ENCODE peak calls at places on chromosomes 12 and 14, in nine cellular contexts. J is HCT116, U is A549, M is WTC11, G is endothelial cell of umbilical vein, S is K562, Y is HepG2, I is SK-N-SH, B is H1. Z is an unnamed sample.

GRCh38 chr12:124469193-124469888 is 98.1 kb downstream of the NCOR2 start:
- DNase-seq in J (no peak), U (peak), M (peak), G (no peak), S (peak), Y (no peak), I (no peak), B (peak), Z (peak)

GRCh38 chr12:132451172-132451835 is 38.6 kb upstream of the FBRSL1 start:
- DNase-seq in J (no peak), U (no peak), M (no peak), G (no peak), S (no peak), Y (no peak), I (no peak), B (no peak), Z (no peak)

GRCh38 chr14:31127690-31128089 is 79.9 kb downstream of the HECTD1 start:
- DNase-seq in J (no peak), U (peak), M (no peak), G (no peak), S (no peak), Y (peak), I (no peak), B (no peak), Z (peak)

GRCh38 chr12:52081263-52081733 is 1.8 kb downstream of the SMIM41 start:
- DNase-seq in J (no peak), U (no peak), M (no peak), G (no peak), S (no peak), Y (no peak), I (peak), B (no peak), Z (peak)

GRCh38 chr14:105394714-105395537 is 3.4 kb upstream of the TEX22 start:
- DNase-seq in J (no peak), U (no peak), M (no peak), G (no peak), S (no peak), Y (no peak), I (no peak), B (no peak), Z (no peak)

GRCh38 chr14:44777567-44777966 is 184.2 kb downstream of the KLHL28 start:
- DNase-seq in J (no peak), U (no peak), M (no peak), G (no peak), S (no peak), Y (no peak), I (no peak), B (no peak), Z (no peak)

GRCh38 chr12:126218697-126219096 is 1153.5 kb downstream of the AACS start:
- DNase-seq in J (no peak), U (no peak), M (no peak), G (no peak), S (no peak), Y (no peak), I (no peak), B (no peak), Z (no peak)

GRCh38 chr14:72495668-72496067 is 398.2 kb downstream of the DPF3 start:
- DNase-seq in J (no peak), U (no peak), M (no peak), G (no peak), S (no peak), Y (no peak), I (no peak), B (no peak), Z (no peak)

GRCh38 chr12:70497508-70497907 is 131.4 kb downstream of the KCNMB4 start:
- DNase-seq in J (no peak), U (no peak), M (no peak), G (no peak), S (no peak), Y (no peak), I (no peak), B (no peak), Z (no peak)

GRCh38 chr12:117158911-117159310 is 31.4 kb downstream of the FBXO21 start:
- DNase-seq in J (no peak), U (peak), M (no peak), G (no peak), S (no peak), Y (no peak), I (no peak), B (no peak), Z (no peak)

GRCh38 chr14:53670701-53671100 is 285.9 kb downstream of the BMP4 start:
- DNase-seq in J (no peak), U (peak), M (no peak), G (no peak), S (no peak), Y (peak), I (no peak), B (no peak), Z (no peak)

GRCh38 chr14:55731881-55732498 is 152.0 kb downstream of the KTN1 start:
- DNase-seq in J (peak), U (no peak), M (peak), G (peak), S (no peak), Y (peak), I (no peak), B (peak), Z (peak)

GRCh38 chr14:52051251-52051650 is 17.6 kb downstream of the NID2 start:
- DNase-seq in J (no peak), U (no peak), M (no peak), G (no peak), S (no peak), Y (no peak), I (no peak), B (no peak), Z (no peak)

GRCh38 chr12:23579257-23579656 is 370.2 kb downstream of the SOX5 start:
- DNase-seq in J (no peak), U (no peak), M (no peak), G (no peak), S (no peak), Y (no peak), I (no peak), B (no peak), Z (no peak)

GRCh38 chr14:99538275-99538674 is 57.1 kb downstream of the CCNK start:
- DNase-seq in J (no peak), U (no peak), M (no peak), G (no peak), S (no peak), Y (no peak), I (peak), B (no peak), Z (no peak)

GRCh38 chr14:99535908-99536778 is 54.9 kb downstream of the CCNK start:
- DNase-seq in J (no peak), U (no peak), M (no peak), G (no peak), S (no peak), Y (no peak), I (no peak), B (no peak), Z (no peak)

GRCh38 chr14:99535448-99535847 is 54.2 kb downstream of the CCNK start:
- DNase-seq in J (no peak), U (no peak), M (no peak), G (no peak), S (no peak), Y (no peak), I (no peak), B (no peak), Z (no peak)

GRCh38 chr14:99538733-99539132 is 57.5 kb downstream of the CCNK start:
- DNase-seq in J (no peak), U (no peak), M (no peak), G (no peak), S (no peak), Y (no peak), I (no peak), B (no peak), Z (no peak)

GRCh38 chr14:99537399-99537798 is 56.2 kb downstream of the CCNK start:
- DNase-seq in J (no peak), U (peak), M (peak), G (peak), S (no peak), Y (no peak), I (no peak), B (no peak), Z (no peak)
- TF ChIP-seq MAX in J (no peak), U (no peak), M (no peak), G (no peak), S (no peak), Y (no peak), I (peak), B (no peak), Z (no peak)

DNA sequence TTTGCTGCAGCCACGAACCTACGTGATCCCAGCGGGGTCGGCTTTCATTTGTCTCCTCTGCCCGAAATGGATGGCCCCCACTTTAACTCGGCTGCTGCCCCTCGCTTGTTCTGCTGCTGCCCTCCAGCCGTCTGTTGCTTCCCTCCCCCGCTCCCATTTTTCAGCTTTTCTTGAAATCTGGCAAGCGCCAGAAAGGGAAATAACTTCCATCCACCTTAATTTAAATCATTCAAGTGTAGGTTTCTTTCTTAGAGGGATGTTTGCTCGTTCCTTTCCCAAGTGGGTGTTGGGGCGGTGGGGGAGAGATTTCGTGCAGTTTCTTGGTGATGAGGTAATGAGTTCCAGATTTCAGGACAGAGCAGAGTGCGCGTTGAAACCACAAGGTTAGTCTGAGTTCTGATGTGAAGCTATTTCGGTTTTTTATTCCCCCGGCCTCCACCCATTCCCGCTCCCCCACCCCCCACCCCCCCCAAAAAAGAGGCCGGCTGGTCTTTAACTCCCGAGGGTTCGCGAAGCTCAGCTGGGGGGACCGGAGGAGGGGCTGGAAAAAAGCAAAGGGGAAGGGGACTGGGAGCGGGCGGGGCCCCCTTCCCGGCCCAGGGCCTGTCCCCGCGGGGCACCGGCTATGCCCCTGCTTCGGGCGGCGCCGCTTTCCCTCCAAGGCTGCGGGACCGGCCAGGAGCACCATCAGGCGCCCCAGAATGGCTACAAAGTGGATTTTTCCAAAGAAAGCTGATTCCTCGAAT is 2.2 kb upstream of the ZFP36L1 start:
- DNase-seq in J (no peak), U (peak), M (peak), G (peak), S (peak), Y (no peak), I (peak), B (no peak), Z (peak)
- TF ChIP-seq MAX in J (no peak), U (no peak), M (no peak), G (no peak), S (no peak), Y (no peak), I (no peak), B (no peak), Z (no peak)

DNA sequence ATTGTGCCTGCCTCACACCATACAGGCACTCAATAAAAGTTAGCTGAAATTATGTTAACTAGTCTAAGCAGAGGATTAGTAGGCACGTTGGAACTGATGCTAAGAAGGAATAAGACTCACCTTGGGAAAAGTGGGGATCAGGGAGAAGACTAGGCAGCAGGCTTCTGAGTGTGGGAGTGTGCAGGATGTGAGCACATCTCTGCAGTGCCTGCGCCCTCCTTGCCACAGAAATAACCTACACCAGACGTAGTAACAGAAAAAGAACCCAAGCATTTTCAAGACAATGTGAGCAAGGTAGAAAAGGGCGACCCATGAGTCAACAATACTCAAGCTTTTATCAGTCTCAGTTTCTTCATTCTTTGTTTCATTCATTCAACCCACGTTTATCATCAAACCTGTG is 113.9 kb downstream of the CACNA1C start:
- DNase-seq in J (no peak), U (no peak), M (no peak), G (no peak), S (no peak), Y (no peak), I (no peak), B (no peak), Z (no peak)
- TF ChIP-seq MAX in J (no peak), U (no peak), M (no peak), G (no peak), S (no peak), Y (no peak), I (no peak), B (no peak), Z (no peak)

GRCh38 chr14:99133563-99134332 is 138.2 kb downstream of the BCL11B start:
- DNase-seq in J (no peak), U (no peak), M (no peak), G (no peak), S (no peak), Y (no peak), I (peak), B (peak), Z (no peak)
- TF ChIP-seq MAX in J (no peak), U (no peak), M (no peak), G (no peak), S (no peak), Y (no peak), I (no peak), B (no peak), Z (no peak)